ENCODE peak calls at places on chromosomes 12 and 14, in six cellular contexts. M is colonic mucosa; D is lung microvascular endothelial cell; S is AG10803; P is stimulated activated CD4-positive, alpha-beta T cell treated with anti-CD3 and anti-CD28 coated beads, Interleukin-4, amount 100 ng/mL, for 1 hour; V is small intestine. U is an unnamed sample.

GRCh38 chr14:105065280-105066228 is at the start of gene GPR132:
- DNase-seq in D (peak; percentile 22), P (peak; percentile 77), M (peak; percentile 46), V (peak; percentile 75), S (no peak), U (peak; percentile 95)

GRCh38 chr14:90137807-90138206 is 76.0 kb downstream of the KCNK13 start:
- DNase-seq in M (no peak), V (no peak), S (no peak), P (no peak), D (no peak), U (no peak)

GRCh38 chr12:20004951-20005350 is 363.4 kb upstream of the PDE3A start:
- DNase-seq in D (no peak), S (no peak), P (no peak), V (no peak), M (no peak), U (no peak)

GRCh38 chr12:4153343-4153892 is 120.1 kb upstream of the CCND2 start:
- DNase-seq in V (peak; percentile 71), S (no peak), M (peak; percentile 78), P (peak; percentile 56), D (no peak), U (peak; percentile 88)

GRCh38 chr14:58919262-58919661 is 269.2 kb upstream of the DAAM1 start:
- DNase-seq in D (no peak), V (no peak), P (no peak), S (peak; percentile 66), M (no peak), U (no peak)

GRCh38 chr12:71477609-71478008 is 38.0 kb downstream of the LGR5 start:
- DNase-seq in M (no peak), V (no peak), P (no peak), S (peak; percentile 5), D (no peak), U (no peak)

GRCh38 chr12:24896171-24896570 is 52.7 kb downstream of the BCAT1 start:
- DNase-seq in M (no peak), S (no peak), V (no peak), P (no peak), D (peak; percentile 16), U (no peak)

GRCh38 chr12:121641343-121641630 is 15.0 kb downstream of the ORAI1 start:
- DNase-seq in V (no peak), S (no peak), D (no peak), P (no peak), M (no peak), U (no peak)

U was measured in activated effector memory CD4-positive, alpha-beta T cell treated with anti-CD3 and anti-CD28 coated beads, Interleukin-2, amount 50 U/mL, for 16 hours.